ENCODE peak calls at places on chromosomes 2 and 18, in five cellular contexts. One of them, this sample, is unnamed.

GRCh38 chr2:175253871-175254270 is 72.4 kb upstream of the ATP5MC3 start:
- DNase-seq in heart left ventricle: no peak
- DNase-seq in spleen: no peak
- DNase-seq in uterus: no peak
- DNase-seq in ovary: no peak
- DNase-seq in this sample: no peak

GRCh38 chr2:25698752-25699151 is 25.4 kb upstream of the DTNB start:
- DNase-seq in heart left ventricle: no peak
- DNase-seq in spleen: no peak
- DNase-seq in ovary: no peak
- DNase-seq in uterus: no peak
- DNase-seq in this sample: no peak

GRCh38 chr2:95390272-95390880 is 12.1 kb upstream of the FAHD2A start:
- DNase-seq in heart left ventricle: no peak
- DNase-seq in uterus: no peak
- DNase-seq in ovary: no peak
- DNase-seq in spleen: peak; percentile 35
- DNase-seq in this sample: no peak

GRCh38 chr2:40658917-40659316 is 207.0 kb upstream of the SLC8A1 start:
- DNase-seq in heart left ventricle: no peak
- DNase-seq in spleen: no peak
- DNase-seq in uterus: no peak
- DNase-seq in ovary: no peak
- DNase-seq in this sample: no peak

GRCh38 chr2:33577660-33578059 is 21.4 kb downstream of the FAM98A start:
- DNase-seq in heart left ventricle: no peak
- DNase-seq in ovary: no peak
- DNase-seq in uterus: no peak
- DNase-seq in spleen: no peak
- DNase-seq in this sample: no peak

GRCh38 chr2:239073270-239073669 is 225.4 kb downstream of the TWIST2 start:
- DNase-seq in uterus: no peak
- DNase-seq in ovary: no peak
- DNase-seq in spleen: peak; percentile 66
- DNase-seq in heart left ventricle: peak; percentile 63
- DNase-seq in this sample: no peak

GRCh38 chr2:154554046-154554445 is 144.4 kb upstream of the KCNJ3 start:
- DNase-seq in ovary: no peak
- DNase-seq in heart left ventricle: no peak
- DNase-seq in spleen: no peak
- DNase-seq in uterus: no peak
- DNase-seq in this sample: no peak

GRCh38 chr2:27020337-27020948 is 12.3 kb upstream of the TMEM214 start:
- DNase-seq in heart left ventricle: peak; percentile 73
- DNase-seq in spleen: no peak
- DNase-seq in ovary: peak; percentile 81
- DNase-seq in uterus: peak; percentile 75
- DNase-seq in this sample: no peak

GRCh38 chr2:151795646-151796240 is 32.5 kb downstream of the ARL5A start:
- DNase-seq in heart left ventricle: no peak
- DNase-seq in ovary: no peak
- DNase-seq in uterus: no peak
- DNase-seq in spleen: no peak
- DNase-seq in this sample: no peak

GRCh38 chr18:49225160-49225559 is 235.3 kb downstream of the DYM start:
- DNase-seq in ovary: no peak
- DNase-seq in heart left ventricle: no peak
- DNase-seq in spleen: no peak
- DNase-seq in uterus: no peak
- DNase-seq in this sample: no peak

GRCh38 chr18:30265190-30265589 is 777.4 kb downstream of the DSC3 start:
- DNase-seq in heart left ventricle: no peak
- DNase-seq in ovary: no peak
- DNase-seq in spleen: no peak
- DNase-seq in uterus: no peak
- DNase-seq in this sample: no peak

GRCh38 chr2:150107816-150108215 is 379.7 kb downstream of the RND3 start:
- DNase-seq in spleen: no peak
- DNase-seq in heart left ventricle: no peak
- DNase-seq in uterus: no peak
- DNase-seq in ovary: no peak
- DNase-seq in this sample: no peak

GRCh38 chr18:51153659-51154371 is 43.7 kb downstream of the MEX3C start:
- DNase-seq in spleen: peak; percentile 91
- DNase-seq in uterus: no peak
- DNase-seq in heart left ventricle: no peak
- DNase-seq in ovary: no peak
- DNase-seq in this sample: no peak

GRCh38 chr2:222709191-222709891 is 37.9 kb downstream of the MOGAT1 start:
- DNase-seq in uterus: peak; percentile 22
- DNase-seq in spleen: no peak
- DNase-seq in ovary: peak; percentile 20
- DNase-seq in heart left ventricle: peak; percentile 84
- DNase-seq in this sample: no peak

GRCh38 chr18:26487437-26487836 is 60.9 kb downstream of the KCTD1 start:
- DNase-seq in spleen: no peak
- DNase-seq in uterus: no peak
- DNase-seq in ovary: no peak
- DNase-seq in heart left ventricle: no peak
- DNase-seq in this sample: no peak

GRCh38 chr2:181613241-181613640 is 43.7 kb downstream of the CERKL start:
- DNase-seq in heart left ventricle: no peak
- DNase-seq in spleen: no peak
- DNase-seq in uterus: no peak
- DNase-seq in ovary: no peak
- DNase-seq in this sample: no peak

GRCh38 chr2:226738191-226738820 is 61.3 kb downstream of the IRS1 start:
- DNase-seq in spleen: no peak
- DNase-seq in heart left ventricle: no peak
- DNase-seq in ovary: no peak
- DNase-seq in uterus: no peak
- DNase-seq in this sample: peak; percentile 36

GRCh38 chr2:168049609-168050008 is 197.8 kb downstream of the STK39 start:
- DNase-seq in heart left ventricle: no peak
- DNase-seq in uterus: no peak
- DNase-seq in spleen: no peak
- DNase-seq in ovary: no peak
- DNase-seq in this sample: no peak

GRCh38 chr2:237227190-237227988 is 141.7 kb downstream of the COPS8 start:
- DNase-seq in uterus: no peak
- DNase-seq in spleen: no peak
- DNase-seq in ovary: no peak
- DNase-seq in heart left ventricle: no peak
- DNase-seq in this sample: no peak

GRCh38 chr2:155309483-155309882 is 611.0 kb downstream of the KCNJ3 start:
- DNase-seq in ovary: no peak
- DNase-seq in uterus: no peak
- DNase-seq in heart left ventricle: no peak
- DNase-seq in spleen: no peak
- DNase-seq in this sample: no peak

GRCh38 chr2:62547849-62548248 is 41.9 kb upstream of the TMEM17 start:
- DNase-seq in heart left ventricle: no peak
- DNase-seq in uterus: no peak
- DNase-seq in ovary: no peak
- DNase-seq in spleen: no peak
- DNase-seq in this sample: no peak

GRCh38 chr2:62545261-62545660 is 39.3 kb upstream of the TMEM17 start:
- DNase-seq in spleen: no peak
- DNase-seq in ovary: no peak
- DNase-seq in uterus: no peak
- DNase-seq in heart left ventricle: no peak
- DNase-seq in this sample: no peak

GRCh38 chr2:62554440-62554839 is 48.4 kb upstream of the TMEM17 start:
- DNase-seq in heart left ventricle: no peak
- DNase-seq in ovary: no peak
- DNase-seq in uterus: no peak
- DNase-seq in spleen: no peak
- DNase-seq in this sample: no peak

GRCh38 chr2:62556082-62556481 is 50.1 kb upstream of the TMEM17 start:
- DNase-seq in heart left ventricle: no peak
- DNase-seq in ovary: no peak
- DNase-seq in uterus: no peak
- DNase-seq in spleen: no peak
- DNase-seq in this sample: no peak

GRCh38 chr2:62550466-62550865 is 44.5 kb upstream of the TMEM17 start:
- DNase-seq in spleen: no peak
- DNase-seq in ovary: no peak
- DNase-seq in heart left ventricle: no peak
- DNase-seq in uterus: no peak
- DNase-seq in this sample: no peak
- H3K9me3 ChIP-seq in spleen: no peaks in the 10 kb centered on the region
- H3K9me3 ChIP-seq in ovary: no peaks in the 10 kb centered on the region
- H3K9me3 ChIP-seq in heart left ventricle: no peaks in the 10 kb centered on the region
- H3K9me3 ChIP-seq in uterus: no peaks in the 10 kb centered on the region
- H3K9me3 ChIP-seq in this sample: no peaks in the 10 kb centered on the region

DNA sequence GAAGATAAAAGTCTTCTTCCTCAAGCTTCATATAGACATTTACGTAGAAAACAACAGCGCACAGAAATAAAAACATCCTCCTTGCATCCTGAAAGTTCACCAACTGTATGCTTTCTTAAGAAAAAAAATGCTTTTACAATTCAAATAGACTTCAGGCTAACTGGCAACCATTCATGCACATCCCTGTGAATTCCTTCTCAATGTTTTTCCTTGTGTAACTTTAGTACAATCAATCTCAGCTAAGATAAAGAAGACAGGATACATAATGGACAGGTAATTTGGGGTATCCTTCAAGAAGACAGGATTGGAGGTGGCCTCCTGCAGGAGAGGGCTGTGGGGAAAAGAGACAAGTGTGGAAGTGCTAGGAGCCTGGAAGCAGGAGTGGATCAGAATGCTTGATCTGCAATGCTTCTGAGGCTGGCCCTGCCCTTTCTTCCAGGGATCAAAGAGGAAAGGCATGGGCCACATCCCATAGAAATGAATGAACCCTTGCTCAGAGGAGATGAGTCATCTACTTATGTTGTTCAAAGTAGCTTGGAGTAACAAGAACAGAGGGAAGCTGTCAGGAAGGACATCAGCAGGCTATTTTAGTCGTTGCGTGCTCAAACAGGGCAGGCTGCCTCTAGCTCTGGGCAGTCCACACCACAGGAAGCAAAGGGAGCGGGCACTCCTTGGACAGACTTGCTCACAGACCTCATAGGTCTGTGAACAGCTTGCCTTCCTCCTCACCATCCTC is 126.6 kb downstream of the TMEM131 start:
- DNase-seq in uterus: no peak
- DNase-seq in spleen: no peak
- DNase-seq in heart left ventricle: peak; percentile 63
- DNase-seq in ovary: no peak
- DNase-seq in this sample: no peak
- TF ChIP-seq POLR2A in uterus: no peak
- TF ChIP-seq POLR2A in spleen: no peak
- TF ChIP-seq POLR2A in heart left ventricle: peak; percentile 39
- TF ChIP-seq POLR2A in ovary: no peak
- TF ChIP-seq POLR2A in this sample: no peak

GRCh38 chr2:28927878-28928277 is 33.4 kb downstream of the WDR43 start:
- DNase-seq in spleen: no peak
- DNase-seq in heart left ventricle: no peak
- DNase-seq in ovary: no peak
- DNase-seq in uterus: no peak
- DNase-seq in this sample: no peak

GRCh38 chr2:28927469-28927868 is 33.0 kb downstream of the WDR43 start:
- DNase-seq in ovary: no peak
- DNase-seq in spleen: no peak
- DNase-seq in heart left ventricle: no peak
- DNase-seq in uterus: no peak
- DNase-seq in this sample: no peak

GRCh38 chr2:28929581-28929980 is 35.1 kb downstream of the WDR43 start:
- DNase-seq in ovary: no peak
- DNase-seq in spleen: no peak
- DNase-seq in heart left ventricle: no peak
- DNase-seq in uterus: no peak
- DNase-seq in this sample: no peak

GRCh38 chr2:28926837-28927236 is 32.4 kb downstream of the WDR43 start:
- DNase-seq in ovary: no peak
- DNase-seq in heart left ventricle: no peak
- DNase-seq in spleen: no peak
- DNase-seq in uterus: no peak
- DNase-seq in this sample: no peak
- H3K9me3 ChIP-seq in ovary: no peaks in the 10 kb centered on the region
- H3K9me3 ChIP-seq in heart left ventricle: no peaks in the 10 kb centered on the region
- H3K9me3 ChIP-seq in spleen: no peaks in the 10 kb centered on the region
- H3K9me3 ChIP-seq in uterus: no peaks in the 10 kb centered on the region
- H3K9me3 ChIP-seq in this sample: no peaks in the 10 kb centered on the region

GRCh38 chr2:156341482-156342251 is 9.1 kb upstream of the NR4A2 start:
- DNase-seq in ovary: peak; percentile 96
- DNase-seq in heart left ventricle: peak; percentile 93
- DNase-seq in uterus: peak; percentile 96
- DNase-seq in spleen: peak; percentile 96
- DNase-seq in this sample: peak; percentile 91

GRCh38 chr2:156339866-156340265 is 7.3 kb upstream of the NR4A2 start:
- DNase-seq in heart left ventricle: no peak
- DNase-seq in spleen: no peak
- DNase-seq in uterus: no peak
- DNase-seq in ovary: no peak
- DNase-seq in this sample: no peak

GRCh38 chr2:156340377-156340776 is 7.9 kb upstream of the NR4A2 start:
- DNase-seq in uterus: no peak
- DNase-seq in heart left ventricle: no peak
- DNase-seq in spleen: no peak
- DNase-seq in ovary: no peak
- DNase-seq in this sample: no peak

GRCh38 chr2:156342252-156343095 is 10.0 kb upstream of the NR4A2 start:
- DNase-seq in spleen: peak; percentile 96
- DNase-seq in ovary: peak; percentile 97
- DNase-seq in uterus: peak; percentile 98
- DNase-seq in heart left ventricle: peak; percentile 96
- DNase-seq in this sample: peak; percentile 93

DNA sequence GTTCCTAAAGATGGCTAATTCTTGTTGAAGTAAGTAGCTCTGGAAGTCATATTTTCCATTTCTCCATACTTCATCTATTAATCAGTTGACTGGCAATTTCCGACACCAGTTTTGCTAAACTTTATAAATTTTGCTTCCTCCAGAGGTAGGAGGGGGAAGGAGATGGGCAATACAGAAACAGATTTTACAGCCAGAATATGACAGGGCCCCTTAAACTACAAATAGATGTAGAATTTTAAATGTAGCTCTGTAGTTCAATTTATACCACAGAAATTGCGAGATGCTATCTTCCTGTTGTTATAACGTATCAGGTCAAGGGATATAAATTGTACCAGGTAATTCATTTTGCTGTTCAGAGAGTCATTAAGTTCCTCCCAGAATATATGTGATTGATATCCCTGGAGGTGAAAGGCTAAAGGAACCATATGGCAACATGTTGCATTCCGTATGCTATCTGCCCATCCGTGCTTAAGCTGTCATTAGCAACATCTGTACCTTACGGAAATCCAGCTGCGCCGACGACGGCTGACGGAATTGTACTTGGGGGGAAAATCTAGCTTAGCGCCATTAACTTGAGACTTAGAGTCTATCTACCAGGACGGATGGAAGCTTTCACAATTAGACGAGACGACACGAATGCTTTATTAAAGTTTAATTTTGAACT is 8.4 kb upstream of the NR4A2 start:
- DNase-seq in heart left ventricle: no peak
- DNase-seq in spleen: peak; percentile 82
- DNase-seq in ovary: no peak
- DNase-seq in uterus: no peak
- DNase-seq in this sample: no peak
- TF ChIP-seq POLR2A in heart left ventricle: no peak
- TF ChIP-seq POLR2A in spleen: no peak
- TF ChIP-seq POLR2A in ovary: no peak
- TF ChIP-seq POLR2A in uterus: no peak
- TF ChIP-seq POLR2A in this sample: no peak

This sample was measured in prostate gland.